ENCODE peak calls at places on chromosomes 2 and 18, in seven cellular contexts. W is cardiac fibroblast, R is fibroblast of villous mesenchyme, Y is kidney, X is Peyer's patch, Q is A549, B is hepatocyte. P is an unnamed sample.

GRCh38 chr2:8462899-8463648 is 218.8 kb upstream of the ID2 start:
- DNase-seq in W (no peak), R (no peak), Y (no peak), X (no peak), Q (no peak), B (no peak), P (no peak)

GRCh38 chr2:120878970-120879369 is 143.3 kb downstream of the GLI2 start:
- DNase-seq in W (no peak), R (peak), Y (no peak), X (no peak), Q (no peak), B (no peak), P (no peak)

GRCh38 chr2:191285252-191285651 is 40.0 kb downstream of the MYO1B start:
- DNase-seq in W (no peak), R (no peak), Y (no peak), X (no peak), Q (no peak), B (no peak), P (no peak)

GRCh38 chr2:191899442-191899841 is 52.6 kb upstream of the CAVIN2 start:
- DNase-seq in W (peak), R (peak), Y (no peak), X (no peak), Q (peak), B (no peak), P (no peak)

GRCh38 chr2:239255643-239256042 is 145.2 kb downstream of the HDAC4 start:
- DNase-seq in W (no peak), R (no peak), Y (no peak), X (no peak), Q (no peak), B (no peak), P (no peak)

GRCh38 chr18:57839942-57840381 is 36.8 kb upstream of the ATP8B1 start:
- DNase-seq in W (peak), R (peak), Y (no peak), X (no peak), Q (peak), B (no peak), P (no peak)

GRCh38 chr2:62409442-62409841 is 96.6 kb downstream of the TMEM17 start:
- DNase-seq in W (peak), R (no peak), Y (no peak), X (no peak), Q (no peak), B (no peak), P (no peak)

GRCh38 chr2:139142252-139142651 is 362.1 kb upstream of the NXPH2 start:
- DNase-seq in W (peak), R (peak), Y (no peak), X (no peak), Q (peak), B (peak), P (peak)

GRCh38 chr2:70104231-70105111 is 17.2 kb downstream of the PCBP1 start:
- DNase-seq in W (peak), R (peak), Y (no peak), X (no peak), Q (no peak), B (peak), P (peak)

GRCh38 chr18:60686142-60686541 is 313.6 kb upstream of the MC4R start:
- DNase-seq in W (no peak), R (no peak), Y (no peak), X (no peak), Q (no peak), B (no peak), P (no peak)

DNA sequence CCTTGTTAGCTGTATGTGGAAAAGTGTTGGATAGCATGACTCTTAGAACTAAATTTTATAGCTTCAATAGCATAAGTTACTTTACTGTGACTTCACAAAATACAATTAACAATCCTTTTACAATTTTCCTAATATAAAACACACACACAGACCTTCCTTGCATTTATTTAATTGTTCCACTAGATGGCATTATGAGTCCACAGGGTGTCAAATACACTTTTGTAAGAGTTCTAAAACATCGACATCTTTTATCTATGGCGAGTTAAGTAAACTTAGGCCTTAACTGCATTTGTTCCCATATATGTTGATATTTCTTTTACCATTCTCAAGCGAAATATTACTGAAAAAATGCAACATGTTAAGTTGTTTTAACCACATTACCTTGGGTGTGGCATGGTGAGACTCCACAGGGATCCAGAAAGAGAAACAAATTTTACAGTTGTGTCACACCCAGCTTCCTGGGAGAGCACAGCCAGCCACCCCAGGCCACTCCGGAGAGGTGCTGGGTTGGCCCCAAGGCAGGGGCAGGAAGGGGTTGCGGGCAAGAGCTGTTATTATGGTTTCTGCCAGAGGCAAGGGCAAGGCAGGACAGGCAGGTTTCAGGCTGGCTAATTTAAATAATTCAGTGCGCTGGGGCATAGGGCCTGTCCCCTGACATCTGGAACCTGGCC is 312.4 kb upstream of the MC4R start:
- DNase-seq in W (peak), R (peak), Y (no peak), X (no peak), Q (peak), B (no peak), P (no peak)
- TF ChIP-seq CTCF in W (peak), R (peak), Y (peak), X (no peak), Q (peak), B (peak), P (peak)

GRCh38 chr2:111029135-111029927 is 91.4 kb upstream of the BCL2L11 start:
- DNase-seq in W (no peak), R (no peak), Y (no peak), X (peak), Q (peak), B (no peak), P (peak)

GRCh38 chr2:111025288-111025687 is 95.4 kb upstream of the BCL2L11 start:
- DNase-seq in W (no peak), R (no peak), Y (no peak), X (no peak), Q (no peak), B (no peak), P (no peak)

GRCh38 chr2:111031546-111032484 is 88.9 kb upstream of the BCL2L11 start:
- DNase-seq in W (peak), R (no peak), Y (no peak), X (no peak), Q (no peak), B (no peak), P (no peak)

GRCh38 chr2:111030271-111030891 is 90.3 kb upstream of the BCL2L11 start:
- DNase-seq in W (no peak), R (no peak), Y (no peak), X (no peak), Q (no peak), B (no peak), P (peak)

DNA sequence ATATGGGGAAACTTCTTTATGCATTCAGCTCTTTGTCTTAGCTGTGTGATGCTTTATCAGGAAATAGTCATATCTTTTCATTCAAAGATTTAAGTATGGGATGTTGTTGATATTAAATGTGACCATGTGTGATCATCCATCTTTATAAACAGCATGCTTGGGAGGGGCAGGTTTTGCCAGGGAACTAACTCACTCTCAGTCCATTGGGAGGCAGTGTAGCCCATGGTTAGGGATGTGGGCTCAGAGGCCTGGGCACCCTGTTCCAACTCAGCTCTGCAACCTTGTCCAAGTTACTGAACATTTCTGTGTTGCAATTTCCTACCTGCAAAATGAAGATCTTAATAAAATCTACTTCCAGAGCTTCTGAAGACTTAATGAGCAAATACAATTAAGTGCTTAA is 92.0 kb upstream of the BCL2L11 start:
- DNase-seq in W (peak), R (no peak), Y (no peak), X (no peak), Q (peak), B (no peak), P (peak)
- TF ChIP-seq CTCF in W (no peak), R (no peak), Y (no peak), X (peak), Q (no peak), B (no peak), P (no peak)

GRCh38 chr2:10136187-10136934 is 13.8 kb downstream of the RRM2 start:
- DNase-seq in W (no peak), R (no peak), Y (no peak), X (no peak), Q (peak), B (no peak), P (peak)
- TF ChIP-seq CTCF in W (no peak), R (no peak), Y (no peak), X (no peak), Q (no peak), B (no peak), P (no peak)

GRCh38 chr18:70998490-70998889 is 709.6 kb downstream of the SOCS6 start:
- DNase-seq in W (peak), R (no peak), Y (no peak), X (no peak), Q (peak), B (no peak), P (no peak)
- TF ChIP-seq CTCF in W (peak), R (no peak), Y (no peak), X (no peak), Q (no peak), B (peak), P (no peak)

DNA sequence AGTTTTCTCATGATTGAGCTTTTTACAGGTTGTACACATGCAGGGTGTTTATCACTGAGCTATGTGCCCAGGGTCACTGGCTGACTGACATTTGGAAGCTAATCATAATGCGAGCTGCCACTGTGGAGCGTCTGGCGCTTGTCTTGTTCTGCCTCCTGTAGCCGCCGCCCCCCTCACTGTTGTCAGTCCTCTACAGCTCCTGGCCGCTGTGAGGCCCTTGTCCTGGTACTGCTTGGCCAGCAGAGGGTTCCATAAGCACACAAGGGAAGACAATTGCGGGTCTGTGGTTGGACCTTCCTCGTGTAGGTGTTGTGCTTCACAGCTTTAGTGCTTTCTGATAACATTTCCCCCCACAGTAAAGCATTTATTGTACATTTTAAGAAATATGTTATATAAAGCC is 105.6 kb upstream of the LDLRAD4 start:
- DNase-seq in W (peak), R (peak), Y (peak), X (no peak), Q (peak), B (peak), P (peak)
- TF ChIP-seq CTCF in W (peak), R (peak), Y (peak), X (peak), Q (no peak), B (peak), P (no peak)

GRCh38 chr2:64562148-64562784 is 38.1 kb downstream of the AFTPH start:
- DNase-seq in W (peak), R (peak), Y (no peak), X (no peak), Q (peak), B (no peak), P (no peak)
- TF ChIP-seq CTCF in W (peak), R (peak), Y (peak), X (peak), Q (peak), B (peak), P (no peak)

GRCh38 chr2:26738481-26738880 is 25.6 kb upstream of the SLC35F6 start:
- DNase-seq in W (no peak), R (no peak), Y (no peak), X (no peak), Q (no peak), B (no peak), P (no peak)

GRCh38 chr2:26739514-26739913 is 24.6 kb upstream of the SLC35F6 start:
- DNase-seq in W (no peak), R (no peak), Y (no peak), X (no peak), Q (no peak), B (no peak), P (no peak)

GRCh38 chr2:26740346-26740745 is 23.7 kb upstream of the SLC35F6 start:
- DNase-seq in W (no peak), R (no peak), Y (no peak), X (no peak), Q (no peak), B (no peak), P (no peak)

GRCh38 chr2:26742053-26742770 is 21.9 kb upstream of the SLC35F6 start:
- DNase-seq in W (no peak), R (no peak), Y (peak), X (no peak), Q (no peak), B (no peak), P (no peak)

GRCh38 chr2:26740890-26741302 is 23.2 kb upstream of the SLC35F6 start:
- DNase-seq in W (no peak), R (peak), Y (no peak), X (no peak), Q (peak), B (peak), P (no peak)
- TF ChIP-seq CTCF in W (no peak), R (no peak), Y (no peak), X (no peak), Q (no peak), B (peak), P (no peak)

GRCh38 chr18:36761186-36761698 is 67.6 kb downstream of the TPGS2 start:
- DNase-seq in W (no peak), R (peak), Y (no peak), X (no peak), Q (no peak), B (no peak), P (no peak)
- TF ChIP-seq CTCF in W (no peak), R (no peak), Y (no peak), X (no peak), Q (no peak), B (no peak), P (no peak)

GRCh38 chr2:126894585-126895182 is 4.0 kb upstream of the TEX51 start:
- DNase-seq in W (no peak), R (no peak), Y (no peak), X (peak), Q (no peak), B (no peak), P (no peak)
- TF ChIP-seq CTCF in W (no peak), R (no peak), Y (no peak), X (no peak), Q (no peak), B (no peak), P (no peak)